ENCODE peak calls at places on chromosome 14, in eight cellular contexts. O is stimulated activated naive CD8-positive, alpha-beta T cell treated with anti-CD3 and anti-CD28 coated beads, Interleukin-15, Interleukin-2, amounts not matched to agents 100 U/mL and 50 U/mL, for 24 hours; V is CD4-positive, alpha-beta memory T cell; A is dorsolateral prefrontal cortex; N is tibial nerve; M is NCI-H774; S is AG04450; Z is HTR-8/SVneo. R is an unnamed sample.
A peak's percentile ranks its signal among the peaks of the same experiment; 100 is the strongest.

GRCh38 chr14:90543876-90544275 is 147.0 kb downstream of the CALM1 start:
- DNase-seq in O (no peak), V (no peak), A (no peak), N (no peak), M (no peak), S (no peak), Z (no peak), R (no peak)

GRCh38 chr14:75547552-75548250 is 25.4 kb downstream of the BATF start:
- DNase-seq in O (no peak), V (no peak), A (no peak), N (no peak), M (no peak), S (no peak), Z (no peak), R (no peak)

GRCh38 chr14:89359477-89360222 is 57.4 kb downstream of the FOXN3 start:
- DNase-seq in O (no peak), V (no peak), A (peak; percentile 59), N (peak; percentile 54), M (no peak), S (no peak), Z (no peak), R (no peak)

GRCh38 chr14:66939409-66939808 is 249.8 kb upstream of the GARIN2 start:
- DNase-seq in O (no peak), V (no peak), A (no peak), N (no peak), M (no peak), S (no peak), Z (no peak), R (no peak)

GRCh38 chr14:52220924-52221802 is 46.3 kb upstream of the PTGDR start:
- DNase-seq in O (no peak), V (peak; percentile 17), A (no peak), N (no peak), M (no peak), S (no peak), Z (no peak), R (no peak)

GRCh38 chr14:60670994-60671393 is 21.7 kb upstream of the SIX1 start:
- DNase-seq in O (no peak), V (no peak), A (no peak), N (no peak), M (no peak), S (no peak), Z (no peak), R (no peak)

GRCh38 chr14:35963209-35963608 is 137.1 kb downstream of the BRMS1L start:
- DNase-seq in O (no peak), V (no peak), A (no peak), N (no peak), M (no peak), S (no peak), Z (no peak), R (no peak)

GRCh38 chr14:66087231-66087630 is 398.9 kb upstream of the CCDC196 start:
- DNase-seq in O (no peak), V (no peak), A (no peak), N (no peak), M (no peak), S (no peak), Z (no peak), R (no peak)

GRCh38 chr14:43215524-43215923 is 1291.6 kb downstream of the FSCB start:
- DNase-seq in O (no peak), V (no peak), A (no peak), N (no peak), M (no peak), S (no peak), Z (no peak), R (no peak)

GRCh38 chr14:92451245-92451644 is 62.3 kb upstream of the RIN3 start:
- DNase-seq in O (no peak), V (no peak), A (no peak), N (no peak), M (no peak), S (no peak), Z (no peak), R (no peak)